ENCODE peak calls at places on chromosome 12, in four cellular contexts. V is cardiac muscle cell, U is NT2/D1, T is colonic mucosa. O is an unnamed sample. For H3K36me3 and H3K4me1, the result is how much of the 10 kb centered on the place peaks cover.

GRCh38 chr12:12240671-12241345 is 26.0 kb downstream of the LRP6 start:
- DNase-seq in V (peak), U (no peak), T (no peak), O (no peak)

GRCh38 chr12:45669762-45670161 is 59.7 kb upstream of the ARID2 start:
- DNase-seq in V (no peak), U (no peak), T (no peak), O (no peak)

GRCh38 chr12:31518680-31519227 is 72.2 kb downstream of the DENND5B start:
- DNase-seq in V (peak), U (peak), T (no peak), O (no peak)

GRCh38 chr12:90773526-90773925 is 181.4 kb downstream of the CCER1 start:
- DNase-seq in V (peak), U (no peak), T (no peak), O (no peak)

GRCh38 chr12:91381309-91381804 is 198.7 kb upstream of the DCN start:
- DNase-seq in V (peak), U (peak), T (no peak), O (peak)

GRCh38 chr12:83065562-83065961 is 378.9 kb downstream of the TMTC2 start:
- DNase-seq in V (no peak), U (no peak), T (no peak), O (no peak)

GRCh38 chr12:1907652-1908611 is 10.5 kb downstream of the CACNA2D4 start:
- DNase-seq in V (no peak), U (no peak), T (peak), O (no peak)

GRCh38 chr12:121568971-121569808 is 11.6 kb downstream of the KDM2B start:
- DNase-seq in V (peak), U (no peak), T (no peak), O (no peak)

GRCh38 chr12:124607681-124608425 is 40.4 kb upstream of the NCOR2 start:
- DNase-seq in V (no peak), U (no peak), T (no peak), O (no peak)

GRCh38 chr12:56286044-56286830 is 13.9 kb downstream of the CS start:
- DNase-seq in V (peak), U (no peak), T (no peak), O (no peak)

GRCh38 chr12:120687570-120688289 is 781 bp downstream of the MLEC start:
- DNase-seq in V (peak), U (no peak), T (peak), O (no peak)

GRCh38 chr12:109573029-109573913 is at the start of the genes MMAB and MVK:
- DNase-seq in V (peak), U (peak), T (peak), O (peak)
- H3K36me3 ChIP-seq in V (under half), U (half or more), T (under half), O (under half)

GRCh38 chr12:49345840-49346658 is 639 bp upstream of the DNAJC22 start:
- DNase-seq in V (no peak), U (no peak), T (no peak), O (no peak)

GRCh38 chr12:49345048-49345839 is 1.4 kb upstream of the DNAJC22 start:
- DNase-seq in V (no peak), U (no peak), T (no peak), O (no peak)

GRCh38 chr12:49346659-49347306 is at the start of gene DNAJC22:
- DNase-seq in V (peak), U (no peak), T (peak), O (no peak)

GRCh38 chr12:49342914-49343731 is 3.6 kb upstream of the DNAJC22 start:
- DNase-seq in V (no peak), U (no peak), T (no peak), O (no peak)

DNA sequence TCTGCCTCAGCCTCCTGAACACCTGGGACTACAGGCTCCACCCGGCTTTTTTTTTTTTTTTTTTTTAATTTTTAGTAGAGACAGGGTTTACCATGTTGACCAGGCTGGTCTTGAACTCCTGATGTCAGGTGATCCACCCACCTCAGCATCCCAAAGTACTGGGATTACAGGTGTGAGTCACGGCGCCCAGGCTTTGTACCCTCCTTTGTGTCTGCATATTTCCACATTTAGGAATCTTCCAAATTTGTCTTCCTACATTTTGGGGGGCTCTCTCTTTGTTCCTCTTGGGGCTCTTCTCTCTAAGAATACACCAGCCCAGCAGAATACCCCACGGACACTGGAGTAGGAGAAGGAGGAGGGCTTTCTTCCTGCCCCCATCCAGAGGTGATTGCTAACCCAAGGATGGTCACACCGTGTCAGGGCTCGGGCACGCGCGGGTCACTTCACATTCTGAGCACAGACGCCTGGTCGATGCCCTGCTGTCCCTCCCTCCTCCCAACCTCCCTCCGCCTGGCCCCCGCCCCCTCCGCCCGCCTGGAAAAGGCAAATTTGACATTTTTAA is 2.1 kb upstream of the DNAJC22 start:
- DNase-seq in V (no peak), U (no peak), T (no peak), O (no peak)
- H3K4me1 ChIP-seq in V (under half), U (under half), T (under half), O (under half)

GRCh38 chr12:54409267-54409666 is 9.8 kb downstream of the ITGA5 start:
- DNase-seq in V (no peak), U (no peak), T (no peak), O (no peak)

GRCh38 chr12:54405106-54405505 is 14.0 kb downstream of the ITGA5 start:
- DNase-seq in V (no peak), U (no peak), T (no peak), O (no peak)

GRCh38 chr12:54407183-54407905 is 11.7 kb downstream of the ITGA5 start:
- DNase-seq in V (no peak), U (no peak), T (no peak), O (no peak)

GRCh38 chr12:54404061-54405004 is 14.7 kb downstream of the ITGA5 start:
- DNase-seq in V (peak), U (peak), T (no peak), O (peak)

GRCh38 chr12:54405573-54405972 is 13.5 kb downstream of the ITGA5 start:
- DNase-seq in V (no peak), U (no peak), T (no peak), O (no peak)
- H3K36me3 ChIP-seq in V (under half), U (half or more), T (under half), O (under half)

GRCh38 chr12:131863711-131864396 is 30.6 kb upstream of the ULK1 start:
- DNase-seq in V (no peak), U (no peak), T (no peak), O (no peak)
- H3K4me1 ChIP-seq in V (under half), U (under half), T (under half), O (under half)

GRCh38 chr12:24881227-24881626 is 67.7 kb downstream of the BCAT1 start:
- DNase-seq in V (no peak), U (no peak), T (no peak), O (no peak)
- H3K36me3 ChIP-seq in V (under half), U (half or more), T (under half), O (under half)

DNA sequence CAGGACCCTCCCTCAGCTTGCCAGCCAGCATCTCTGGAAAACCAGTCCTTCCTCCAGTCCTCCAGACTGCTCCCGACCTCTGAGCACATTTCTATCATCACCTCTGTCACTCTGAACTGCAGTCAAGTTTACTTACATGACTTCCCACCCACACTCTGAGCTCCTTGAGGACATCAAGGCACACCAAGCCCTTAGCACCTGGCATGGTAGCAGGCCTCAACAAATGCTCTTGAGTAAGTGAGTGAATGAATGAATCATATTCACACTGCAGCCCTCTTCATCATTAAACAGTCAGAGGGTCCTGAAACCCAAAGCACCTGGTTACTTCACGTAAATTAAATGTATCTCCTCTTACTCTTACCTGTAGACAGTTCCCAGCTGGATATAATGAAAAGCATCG is 35.1 kb downstream of the NT5DC3 start:
- DNase-seq in V (no peak), U (no peak), T (no peak), O (no peak)
- H3K4me1 ChIP-seq in V (under half), U (under half), T (under half), O (under half)

DNA sequence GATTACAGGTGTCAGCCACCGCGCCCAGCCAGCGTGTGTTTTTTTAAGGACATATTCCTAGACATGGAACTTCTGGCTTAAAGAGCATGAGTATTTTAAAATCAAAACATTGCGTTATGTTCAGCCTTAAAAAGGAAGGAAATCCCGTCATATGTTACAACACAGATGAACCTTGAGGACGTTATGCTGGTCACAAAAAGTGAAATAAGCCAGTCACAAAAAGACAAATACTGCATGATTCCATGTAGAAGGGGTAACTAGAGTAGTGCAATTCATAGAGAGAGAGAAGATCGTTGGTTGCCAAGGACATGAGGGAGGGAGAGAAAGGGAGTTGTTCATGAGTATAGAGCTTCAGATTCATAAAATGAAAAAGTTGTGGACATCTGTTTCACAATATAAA is 53.9 kb downstream of the ACACB start:
- DNase-seq in V (no peak), U (no peak), T (no peak), O (no peak)
- H3K36me3 ChIP-seq in V (half or more), U (under half), T (under half), O (under half)

DNA sequence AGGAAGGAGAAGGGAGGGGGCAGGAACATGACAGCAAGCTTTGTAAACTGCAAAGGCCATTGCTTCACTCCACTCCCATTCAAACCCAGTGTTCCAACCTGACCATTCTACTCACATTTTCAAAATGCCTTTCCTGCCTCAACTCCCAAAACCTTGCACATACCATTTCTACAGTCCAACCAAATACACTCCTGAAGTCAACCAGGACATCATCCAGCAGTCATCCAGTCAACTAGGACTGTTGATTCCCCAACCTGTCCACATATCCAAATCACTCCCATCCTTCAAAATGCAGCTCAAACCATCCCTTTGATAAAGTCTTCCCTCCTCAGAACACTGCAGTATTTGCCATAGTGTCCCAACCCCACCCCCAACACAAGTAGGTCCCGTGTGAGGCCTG is 2.9 kb downstream of the SMUG1 start:
- DNase-seq in V (no peak), U (no peak), T (no peak), O (no peak)
- H3K4me1 ChIP-seq in V (under half), U (under half), T (under half), O (under half)